ENCODE peak calls at places on chromosomes 3 and 15, in eight cellular contexts. B, D, F, J, T, U, M and O are unnamed samples.
A peak's percentile ranks its signal among the peaks of the same experiment; 100 is the strongest.

GRCh38 chr3:79473993-79474392 is 293.8 kb downstream of the ROBO1 start:
- DNase-seq in D (no peak), U (no peak), M (no peak), J (no peak), F (no peak), B (no peak), T (no peak), O (no peak)

GRCh38 chr3:165440380-165440779 is 244.2 kb upstream of the SLITRK3 start:
- DNase-seq in B (no peak), J (no peak), T (no peak), D (no peak), F (no peak), M (no peak), U (no peak), O (no peak)

GRCh38 chr3:72889310-72890165 is 1.7 kb downstream of the GXYLT2 start:
- DNase-seq in U (no peak), J (no peak), D (no peak), T (no peak), B (no peak), M (no peak), F (no peak), O (no peak)

GRCh38 chr3:50221413-50222168 is 14.4 kb upstream of the GNAI2 start:
- DNase-seq in B (no peak), J (no peak), D (no peak), T (no peak), F (no peak), U (no peak), M (no peak), O (no peak)

GRCh38 chr3:96863129-96863740 is 48.8 kb downstream of the EPHA6 start:
- DNase-seq in B (no peak), T (peak; percentile 41), F (peak; percentile 41), U (no peak), M (peak; percentile 66), J (no peak), D (peak; percentile 21), O (no peak)

GRCh38 chr15:47293763-47294162 is 423.5 kb upstream of the SEMA6D start:
- DNase-seq in J (no peak), T (no peak), B (peak; percentile 65), M (peak; percentile 62), U (no peak), D (peak; percentile 92), F (peak; percentile 89), O (peak; percentile 57)

GRCh38 chr3:184291044-184291737 is 7.8 kb upstream of the PSMD2 start:
- DNase-seq in M (no peak), T (no peak), B (no peak), D (no peak), U (no peak), J (no peak), F (no peak), O (no peak)

GRCh38 chr15:26712350-26712749 is 60.5 kb downstream of the GABRB3 start:
- DNase-seq in D (no peak), T (no peak), U (no peak), F (no peak), J (no peak), M (no peak), B (no peak), O (no peak)

GRCh38 chr3:53328750-53329149 is 18.6 kb downstream of the DCP1A start:
- DNase-seq in D (no peak), J (no peak), T (no peak), U (no peak), B (no peak), F (no peak), M (no peak), O (no peak)

GRCh38 chr3:50122661-50123391 is 32.3 kb upstream of the SEMA3F start:
- DNase-seq in J (no peak), B (peak; percentile 2), D (no peak), M (no peak), F (no peak), U (no peak), T (no peak), O (no peak)

GRCh38 chr15:20352241-20353200 is 189.1 kb downstream of the GOLGA6L6 start:
- DNase-seq in J (peak; percentile 40), U (no peak), F (no peak), D (no peak), B (no peak), M (no peak), T (no peak), O (no peak)

GRCh38 chr15:57604502-57604901 is 12.8 kb downstream of the MYZAP start:
- DNase-seq in T (no peak), F (no peak), U (no peak), D (no peak), J (no peak), B (no peak), M (no peak), O (no peak)

GRCh38 chr3:161630791-161631190 is 134.2 kb downstream of the OTOL1 start:
- DNase-seq in B (no peak), D (no peak), J (no peak), U (no peak), M (peak; percentile 20), F (peak; percentile 5), T (peak; percentile 18), O (no peak)

GRCh38 chr3:102378216-102378615 is 56.6 kb upstream of the ZPLD1 start:
- DNase-seq in T (no peak), B (no peak), U (no peak), J (no peak), F (no peak), M (no peak), D (no peak), O (no peak)

GRCh38 chr3:53145109-53146077 is 15.2 kb upstream of the RFT1 start:
- DNase-seq in J (no peak), B (no peak), T (no peak), F (no peak), U (no peak), M (no peak), D (no peak), O (no peak)

GRCh38 chr15:72856549-72857040 is 73.0 kb upstream of the ADPGK start:
- DNase-seq in T (no peak), D (no peak), U (no peak), J (no peak), M (no peak), F (no peak), B (no peak), O (no peak)

GRCh38 chr3:171654809-171655208 is 155.5 kb downstream of the PLD1 start:
- DNase-seq in D (peak; percentile 85), T (no peak), M (peak; percentile 59), U (no peak), B (peak; percentile 76), F (peak; percentile 62), J (no peak), O (peak; percentile 79)

GRCh38 chr3:133130168-133130567 is 92.0 kb downstream of the TMEM108 start:
- DNase-seq in T (no peak), F (peak; percentile 42), J (no peak), B (no peak), D (peak; percentile 8), M (no peak), U (no peak), O (no peak)

GRCh38 chr3:27633224-27633545 is 88.9 kb downstream of the EOMES start:
- DNase-seq in B (no peak), U (no peak), T (no peak), J (no peak), D (peak; percentile 70), M (peak; percentile 9), F (peak; percentile 63), O (no peak)

GRCh38 chr3:12629560-12629959 is 34.4 kb downstream of the RAF1 start:
- DNase-seq in J (no peak), D (peak; percentile 84), T (no peak), B (peak; percentile 59), F (peak; percentile 70), M (no peak), U (no peak), O (peak; percentile 64)

GRCh38 chr3:16663852-16664712 is 58.9 kb upstream of the DAZL start:
- DNase-seq in B (no peak), M (no peak), T (no peak), J (no peak), U (no peak), D (peak; percentile 1), F (no peak), O (no peak)

GRCh38 chr3:107392549-107393165 is 15.4 kb downstream of the CCDC54 start:
- DNase-seq in D (peak; percentile 76), T (no peak), J (no peak), F (peak; percentile 52), B (no peak), U (no peak), M (no peak), O (no peak)